ENCODE peak calls at places on chromosomes 1 and 21, in five cellular contexts. N is sigmoid colon, X is endothelial cell of umbilical vein, O is stomach, G is uterus. T is an unnamed sample.

GRCh38 chr1:185798505-185798904 is 64.3 kb downstream of the HMCN1 start:
- DNase-seq in N (no peak), X (no peak), O (no peak), G (no peak), T (no peak)

GRCh38 chr1:2181752-2182151 is 12.8 kb downstream of the FAAP20 start:
- DNase-seq in N (no peak), X (no peak), O (no peak), G (no peak), T (no peak)

GRCh38 chr1:194295690-194296089 is 1109.3 kb upstream of the B3GALT2 start:
- DNase-seq in N (no peak), X (peak; percentile 52), O (no peak), G (no peak), T (no peak)

GRCh38 chr1:180912211-180912800 is 391 bp upstream of the KIAA1614 start:
- DNase-seq in N (peak; percentile 68), X (no peak), O (no peak), G (peak; percentile 36), T (peak; percentile 52)

GRCh38 chr1:22018583-22019559 is 17.4 kb downstream of the CELA3A start:
- DNase-seq in N (peak; percentile 71), X (peak; percentile 78), O (peak; percentile 35), G (no peak), T (peak; percentile 48)

GRCh38 chr1:223531742-223532341 is 133.7 kb downstream of the CAPN8 start:
- DNase-seq in N (no peak), X (peak; percentile 48), O (peak; percentile 75), G (no peak), T (peak; percentile 50)

GRCh38 chr21:31218830-31219608 is 125.0 kb downstream of the TIAM1 start:
- DNase-seq in N (no peak), X (no peak), O (peak; percentile 44), G (peak; percentile 18), T (no peak)

GRCh38 chr1:30452925-30453324 is 270.5 kb downstream of the MATN1 start:
- DNase-seq in N (no peak), X (no peak), O (no peak), G (no peak), T (no peak)

GRCh38 chr1:172298146-172298545 is 122.3 kb upstream of the C1orf105 start:
- DNase-seq in N (no peak), X (no peak), O (no peak), G (no peak), T (no peak)

GRCh38 chr1:27469334-27469733 is 20.6 kb downstream of the WASF2 start:
- DNase-seq in N (no peak), X (no peak), O (no peak), G (no peak), T (no peak)

DNA sequence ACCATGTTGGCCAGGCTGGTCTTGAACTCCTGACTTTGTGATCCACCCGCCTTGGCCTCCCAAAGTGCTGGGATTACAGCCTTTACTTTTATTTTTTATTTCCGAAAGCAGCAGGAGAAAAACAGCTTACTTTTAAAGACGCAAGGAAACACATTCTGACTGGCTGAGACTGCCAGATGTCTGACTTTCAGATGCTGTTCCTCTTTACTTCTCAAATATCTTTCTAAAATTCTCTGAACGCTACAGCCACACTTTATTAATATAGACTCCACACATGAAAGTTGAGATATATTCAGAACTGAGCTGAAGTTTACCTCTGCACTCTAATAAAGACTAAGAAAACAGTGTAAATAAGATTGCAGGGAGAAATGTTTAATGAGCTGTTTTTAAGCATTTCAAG is 25.0 kb downstream of the WASF2 start:
- DNase-seq in N (no peak), X (no peak), O (no peak), G (no peak), T (no peak)
- TF ChIP-seq POLR2A in N (no peak), X (no peak), O (no peak), G (no peak), T (no peak)

DNA sequence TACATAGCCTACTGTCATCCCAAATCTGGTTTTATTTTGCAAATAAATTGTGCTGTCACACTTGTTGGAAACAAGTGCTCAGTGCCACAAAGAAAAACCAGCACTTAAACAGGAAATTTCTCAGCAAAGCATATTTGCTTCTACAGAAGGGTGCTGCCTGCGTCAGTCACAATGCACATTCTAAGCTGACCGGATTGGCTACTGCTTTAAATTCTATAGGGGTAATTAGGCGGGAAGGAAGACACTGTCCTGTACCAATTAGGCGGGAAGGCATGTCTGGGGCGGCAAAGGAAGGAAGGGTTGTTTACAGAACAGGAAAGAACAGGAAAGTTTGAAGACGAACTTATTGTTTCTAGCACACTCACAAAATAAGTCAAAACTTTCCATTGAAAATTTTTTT is 2.8 kb downstream of the IFI16 start:
- DNase-seq in N (no peak), X (peak; percentile 76), O (no peak), G (no peak), T (no peak)
- TF ChIP-seq POLR2A in N (no peak), X (no peak), O (no peak), G (no peak), T (no peak)

GRCh38 chr1:153944822-153945117 is 1.7 kb downstream of the DENND4B start:
- DNase-seq in N (no peak), X (no peak), O (no peak), G (no peak), T (no peak)

GRCh38 chr1:153944005-153944821 is 2.3 kb downstream of the DENND4B start:
- DNase-seq in N (no peak), X (no peak), O (no peak), G (no peak), T (no peak)

GRCh38 chr1:153946622-153947246 is at the start of gene DENND4B:
- DNase-seq in N (peak; percentile 93), X (peak; percentile 65), O (peak; percentile 84), G (peak; percentile 77), T (peak; percentile 95)

GRCh38 chr1:153945131-153945794 is 1.3 kb downstream of the DENND4B start:
- DNase-seq in N (peak; percentile 77), X (peak; percentile 35), O (peak; percentile 51), G (no peak), T (peak; percentile 40)

DNA sequence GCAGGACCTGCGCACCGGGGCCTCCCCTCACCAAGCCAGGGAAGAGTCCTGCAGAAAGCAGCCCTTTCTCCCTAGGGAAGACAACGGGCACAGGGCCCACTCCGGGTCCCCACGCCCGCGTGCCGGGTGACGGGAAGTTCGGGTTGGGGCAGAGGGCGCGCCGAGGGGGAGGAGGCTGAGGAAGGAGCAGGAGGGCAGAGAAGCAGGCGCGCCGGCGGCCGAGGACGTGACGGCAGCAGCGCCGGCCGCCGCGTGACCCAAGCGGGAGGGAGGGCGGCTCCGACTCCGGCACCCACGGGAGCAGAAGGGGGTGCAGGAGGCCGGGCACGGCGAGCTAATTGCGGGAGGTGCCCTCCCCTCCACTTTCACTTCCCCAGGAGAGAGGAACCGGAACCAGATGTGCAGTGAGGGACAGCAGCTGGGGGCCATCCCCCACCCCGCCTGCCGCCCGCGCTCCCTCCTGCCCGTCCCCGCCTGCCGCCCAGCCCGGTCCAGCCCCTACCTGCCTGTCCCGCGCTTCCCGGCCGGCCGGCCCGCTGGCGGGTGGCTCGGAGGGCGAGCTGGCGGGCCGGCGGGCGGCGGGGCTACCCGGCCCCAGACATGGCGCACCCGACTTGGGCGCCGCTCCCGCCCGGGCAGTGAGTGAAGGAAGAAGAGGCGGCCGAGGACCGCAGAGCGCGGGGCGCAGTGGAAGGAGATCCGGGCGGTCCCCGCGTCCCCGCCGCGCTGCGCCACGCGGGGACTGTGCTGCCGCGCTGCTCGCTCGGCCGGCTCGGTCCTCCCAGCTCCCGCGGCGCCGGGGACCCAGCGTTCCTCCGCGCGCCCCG is 510 bp downstream of the DENND4B start:
- DNase-seq in N (peak; percentile 95), X (peak; percentile 77), O (peak; percentile 86), G (peak; percentile 68), T (peak; percentile 69)
- TF ChIP-seq POLR2A in N (peak; percentile 18), X (peak; percentile 69), O (no peak), G (peak; percentile 46), T (peak; percentile 77)

GRCh38 chr21:41926068-41926806 is 27.6 kb downstream of the C2CD2 start:
- DNase-seq in N (peak; percentile 57), X (peak; percentile 84), O (peak; percentile 44), G (no peak), T (no peak)
- TF ChIP-seq POLR2A in N (no peak), X (no peak), O (no peak), G (no peak), T (no peak)

GRCh38 chr1:159922499-159923202 is 2.7 kb downstream of the TAGLN2 start:
- DNase-seq in N (peak; percentile 75), X (no peak), O (peak; percentile 51), G (peak; percentile 49), T (no peak)

GRCh38 chr1:159924025-159924790 is 1.1 kb downstream of the TAGLN2 start:
- DNase-seq in N (peak; percentile 96), X (peak; percentile 90), O (peak; percentile 85), G (peak; percentile 93), T (peak; percentile 95)

GRCh38 chr1:159924791-159925712 is at the start of gene TAGLN2:
- DNase-seq in N (peak; percentile 96), X (peak; percentile 93), O (peak; percentile 93), G (peak; percentile 92), T (peak; percentile 95)

GRCh38 chr1:159921700-159922498 is 3.4 kb downstream of the TAGLN2 start:
- DNase-seq in N (no peak), X (peak; percentile 42), O (no peak), G (peak; percentile 52), T (no peak)

GRCh38 chr1:159923203-159924024 is 1.9 kb downstream of the TAGLN2 start:
- DNase-seq in N (peak; percentile 91), X (peak; percentile 95), O (peak; percentile 89), G (peak; percentile 89), T (peak; percentile 92)
- TF ChIP-seq POLR2A in N (no peak), X (no peak), O (peak; percentile 60), G (peak; percentile 47), T (peak; percentile 67)

DNA sequence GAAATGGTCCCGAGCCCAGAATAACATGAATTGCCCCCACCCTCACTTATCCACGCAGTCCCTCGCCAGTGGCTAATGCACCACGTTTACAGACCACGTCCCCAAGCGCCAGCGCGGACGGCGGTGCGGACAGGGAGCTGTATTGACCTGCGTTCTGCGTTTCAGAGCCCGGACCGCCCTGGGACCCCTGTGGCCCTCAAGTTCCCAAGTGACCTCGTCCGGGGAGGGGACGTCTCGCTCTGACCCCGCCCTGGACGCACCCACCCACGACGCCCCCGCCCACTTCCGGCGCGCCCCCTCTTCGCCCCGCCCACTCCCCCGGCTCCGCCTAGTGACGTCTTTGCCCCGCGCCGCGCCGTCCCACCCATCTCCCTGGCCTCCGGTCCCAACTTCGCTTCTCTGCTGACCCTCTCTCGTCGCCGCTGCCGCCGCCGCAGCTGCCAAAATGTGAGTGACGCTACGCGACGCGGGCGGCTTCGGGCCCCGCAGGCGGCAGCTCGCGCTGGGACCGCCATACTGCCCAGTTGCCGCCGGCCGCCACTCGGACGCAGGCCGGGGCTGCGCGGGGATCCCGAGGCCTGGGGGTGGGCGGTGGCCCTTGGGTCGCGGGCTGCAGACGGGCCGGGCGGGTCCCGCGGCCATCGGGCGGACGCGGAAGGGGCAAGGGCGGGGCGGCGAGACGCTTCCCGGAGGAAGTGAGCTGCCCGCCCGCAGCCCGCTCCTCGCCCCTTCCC is at the start of gene VAMP3:
- DNase-seq in N (peak; percentile 94), X (peak; percentile 83), O (peak; percentile 92), G (peak; percentile 83), T (peak; percentile 49)
- TF ChIP-seq POLR2A in N (peak; percentile 32), X (peak; percentile 70), O (no peak), G (peak; percentile 76), T (peak; percentile 58)

GRCh38 chr1:192554904-192555303 is 20.7 kb upstream of the RGS1 start:
- DNase-seq in N (no peak), X (no peak), O (no peak), G (no peak), T (no peak)

GRCh38 chr1:192553741-192554140 is 21.8 kb upstream of the RGS1 start:
- DNase-seq in N (no peak), X (no peak), O (no peak), G (no peak), T (no peak)

GRCh38 chr1:192552619-192553225 is 22.9 kb upstream of the RGS1 start:
- DNase-seq in N (no peak), X (peak; percentile 65), O (no peak), G (no peak), T (no peak)

GRCh38 chr1:192546596-192547199 is 28.9 kb upstream of the RGS1 start:
- DNase-seq in N (no peak), X (peak; percentile 73), O (no peak), G (no peak), T (no peak)

GRCh38 chr1:192550922-192551534 is 24.5 kb upstream of the RGS1 start:
- DNase-seq in N (no peak), X (peak; percentile 33), O (no peak), G (no peak), T (peak; percentile 16)
- TF ChIP-seq POLR2A in N (no peak), X (no peak), O (no peak), G (no peak), T (no peak)